ENCODE peak calls at places on chromosomes 12 and 14, in eight cellular contexts. I, Z, N, U, A, S, R and O are unnamed samples.
A peak's percentile ranks its signal among the peaks of the same experiment; 100 is the strongest.

GRCh38 chr14:22282429-22282828 is 306.6 kb downstream of the DAD1 start:
- DNase-seq in A (no peak), U (no peak), I (no peak), Z (no peak), N (no peak), S (no peak), R (no peak), O (no peak)

GRCh38 chr14:32205984-32206383 is 2.9 kb upstream of the RNU6-8 start:
- DNase-seq in A (no peak), N (no peak), I (no peak), Z (no peak), U (no peak), R (no peak), S (no peak), O (no peak)

GRCh38 chr14:24315243-24315806 is 4.0 kb downstream of the LTB4R start:
- DNase-seq in S (no peak), N (no peak), A (no peak), U (no peak), R (no peak), I (no peak), Z (peak; percentile 41), O (no peak)

GRCh38 chr12:94145231-94145979 is 3.0 kb upstream of the PLXNC1 start:
- DNase-seq in A (no peak), S (peak; percentile 68), R (no peak), N (no peak), I (no peak), Z (no peak), U (peak; percentile 59), O (no peak)

GRCh38 chr14:80634106-80634758 is 307.3 kb downstream of the CEP128 start:
- DNase-seq in Z (no peak), S (peak; percentile 23), U (no peak), A (no peak), R (no peak), I (no peak), N (no peak), O (no peak)

GRCh38 chr14:29262979-29263378 is 496.4 kb downstream of the FOXG1 start:
- DNase-seq in Z (no peak), S (peak; percentile 43), A (no peak), I (no peak), R (no peak), U (no peak), N (no peak), O (no peak)

GRCh38 chr12:64976131-64976530 is 145.0 kb downstream of the WIF1 start:
- DNase-seq in Z (no peak), R (peak; percentile 94), U (no peak), S (no peak), A (no peak), N (no peak), I (no peak), O (no peak)

GRCh38 chr14:91387135-91387849 is 30.3 kb downstream of the CCDC88C start:
- DNase-seq in A (no peak), R (no peak), Z (peak; percentile 16), S (peak; percentile 65), U (no peak), I (no peak), N (no peak), O (no peak)

GRCh38 chr12:41970744-41971143 is 173.9 kb downstream of the GXYLT1 start:
- DNase-seq in R (no peak), U (no peak), S (no peak), N (no peak), I (no peak), A (no peak), Z (no peak), O (no peak)

GRCh38 chr14:54251356-54251755 is 145.5 kb upstream of the CDKN3 start:
- DNase-seq in R (no peak), U (no peak), Z (no peak), N (no peak), S (no peak), I (no peak), A (no peak), O (no peak)

GRCh38 chr14:56244138-56244789 is 126.1 kb downstream of the PELI2 start:
- DNase-seq in I (no peak), U (no peak), S (peak; percentile 66), A (no peak), Z (no peak), N (no peak), R (no peak), O (no peak)

GRCh38 chr14:92649934-92650545 is 98.4 kb downstream of the LGMN start:
- DNase-seq in N (no peak), A (peak; percentile 56), S (peak; percentile 97), R (no peak), U (no peak), Z (peak; percentile 90), I (peak; percentile 80), O (no peak)

GRCh38 chr12:6891637-6892036 is 13.0 kb upstream of the LRRC23 start:
- DNase-seq in A (no peak), I (no peak), S (no peak), N (no peak), U (no peak), Z (no peak), R (no peak), O (no peak)

GRCh38 chr14:76131071-76131985 is 20.4 kb upstream of the GPATCH2L start:
- DNase-seq in N (no peak), I (no peak), A (no peak), S (no peak), R (no peak), Z (no peak), U (no peak), O (peak; percentile 72)

GRCh38 chr14:65637780-65638179 is 225.2 kb downstream of the FUT8 start:
- DNase-seq in I (no peak), S (peak; percentile 9), N (no peak), R (no peak), A (no peak), Z (no peak), U (no peak), O (no peak)

GRCh38 chr14:65077318-65077717 is 25.0 kb downstream of the MAX start:
- DNase-seq in U (no peak), R (no peak), I (no peak), Z (no peak), A (no peak), S (no peak), N (no peak), O (no peak)

GRCh38 chr12:48764521-48764920 is 24.4 kb downstream of the ADCY6 start:
- DNase-seq in Z (no peak), I (no peak), R (no peak), A (no peak), N (no peak), U (no peak), S (no peak), O (no peak)

GRCh38 chr12:67531519-67531918 is 117.0 kb upstream of the DYRK2 start:
- DNase-seq in N (no peak), R (no peak), Z (no peak), A (no peak), I (no peak), S (peak; percentile 33), U (no peak), O (no peak)

GRCh38 chr14:26088260-26088659 is 509.6 kb downstream of the NOVA1 start:
- DNase-seq in A (no peak), U (no peak), Z (no peak), I (no peak), S (no peak), N (no peak), R (no peak), O (no peak)

GRCh38 chr14:21205678-21206581 is 50.1 kb upstream of the OR5AU1 start:
- DNase-seq in Z (no peak), S (no peak), I (no peak), U (no peak), R (no peak), A (no peak), N (no peak), O (no peak)